ENCODE peak calls at places on chromosomes 2 and 18, in five cellular contexts. Z is cardiac muscle cell, D is A549, L is breast epithelium, A is H1. V is an unnamed sample.

GRCh38 chr2:54558188-54558975 is 102.3 kb downstream of the SPTBN1 start:
- DNase-seq in L (peak; percentile 55), D (peak; percentile 78), A (peak; percentile 71), Z (peak; percentile 77), V (no peak)

GRCh38 chr2:209496586-209496982 is 72.7 kb downstream of the MAP2 start:
- DNase-seq in D (no peak), L (no peak), Z (no peak), A (no peak), V (no peak)

GRCh38 chr2:3143602-3144001 is 234.0 kb downstream of the EIPR1 start:
- DNase-seq in L (no peak), Z (no peak), D (no peak), A (no peak), V (no peak)

GRCh38 chr2:24855703-24856102 is 62.5 kb downstream of the CENPO start:
- DNase-seq in D (no peak), Z (no peak), L (no peak), A (no peak), V (no peak)

GRCh38 chr2:43400508-43400907 is 174.1 kb upstream of the ZFP36L2 start:
- DNase-seq in L (no peak), D (peak; percentile 16), Z (no peak), A (no peak), V (no peak)

GRCh38 chr18:49843131-49843530 is 29.8 kb upstream of the ACAA2 start:
- DNase-seq in Z (no peak), A (no peak), L (no peak), D (no peak), V (no peak)

GRCh38 chr18:79590191-79591039 is 89.2 kb upstream of the CTDP1 start:
- DNase-seq in D (no peak), Z (no peak), L (no peak), A (no peak), V (no peak)

GRCh38 chr2:149084924-149085795 is 46.7 kb downstream of the LYPD6B start:
- DNase-seq in Z (no peak), D (no peak), A (no peak), L (no peak), V (no peak)

GRCh38 chr2:444937-445884 is 157.3 kb upstream of the ALKAL2 start:
- DNase-seq in D (no peak), Z (no peak), A (no peak), L (no peak), V (no peak)

GRCh38 chr2:150212722-150213171 is 274.7 kb downstream of the RND3 start:
- DNase-seq in Z (no peak), D (no peak), A (no peak), L (no peak), V (no peak)

GRCh38 chr2:222753251-222753824 is 81.9 kb downstream of the MOGAT1 start:
- DNase-seq in D (no peak), L (no peak), A (no peak), Z (peak; percentile 50), V (no peak)

GRCh38 chr18:25743661-25744151 is 346.7 kb downstream of the SS18 start:
- DNase-seq in Z (peak; percentile 56), D (no peak), L (no peak), A (peak; percentile 56), V (no peak)

GRCh38 chr2:229273384-229274338 is 2.6 kb upstream of the PID1 start:
- DNase-seq in D (peak; percentile 85), Z (peak; percentile 68), A (peak; percentile 73), L (no peak), V (no peak)

GRCh38 chr18:46273861-46274260 is 169.7 kb downstream of the HAUS1 start:
- DNase-seq in Z (no peak), A (no peak), L (peak; percentile 43), D (no peak), V (no peak)

GRCh38 chr18:39840406-39840805 is 2114.6 kb upstream of the PIK3C3 start:
- DNase-seq in A (no peak), Z (no peak), D (no peak), L (no peak), V (no peak)

GRCh38 chr18:55811964-55812363 is 224.0 kb upstream of the TCF4 start:
- DNase-seq in A (no peak), Z (no peak), L (no peak), D (no peak), V (no peak)

GRCh38 chr18:3380384-3380961 is 69.5 kb upstream of the TGIF1 start:
- DNase-seq in L (no peak), D (peak; percentile 80), Z (no peak), A (no peak), V (no peak)

GRCh38 chr2:219452361-219453317 is 18.0 kb downstream of the SPEG start:
- DNase-seq in L (peak; percentile 91), D (peak; percentile 44), A (no peak), Z (no peak), V (peak; percentile 98)

GRCh38 chr2:44100351-44100750 is 68.3 kb upstream of the PPM1B start:
- DNase-seq in D (peak; percentile 60), Z (no peak), L (peak; percentile 26), A (no peak), V (peak; percentile 74)

GRCh38 chr2:99662761-99663341 is 173.0 kb upstream of the REV1 start:
- DNase-seq in L (peak; percentile 77), D (no peak), A (no peak), Z (no peak), V (no peak)

GRCh38 chr2:99666256-99666655 is 176.4 kb upstream of the REV1 start:
- DNase-seq in A (no peak), Z (no peak), L (no peak), D (no peak), V (no peak)

GRCh38 chr2:99660616-99661416 is 171.0 kb upstream of the REV1 start:
- DNase-seq in A (no peak), Z (no peak), D (no peak), L (peak; percentile 61), V (no peak)

GRCh38 chr2:99659874-99660273 is 170.1 kb upstream of the REV1 start:
- DNase-seq in Z (no peak), L (no peak), D (no peak), A (no peak), V (no peak)

GRCh38 chr2:99663641-99664040 is 173.8 kb upstream of the REV1 start:
- DNase-seq in Z (no peak), A (no peak), L (no peak), D (no peak), V (no peak)
- H3K4me3 ChIP-seq in Z (no peak overlapping the region), A (no peak overlapping the region), L (no peak overlapping the region), D (no peak overlapping the region), V (no peak overlapping the region)

DNA sequence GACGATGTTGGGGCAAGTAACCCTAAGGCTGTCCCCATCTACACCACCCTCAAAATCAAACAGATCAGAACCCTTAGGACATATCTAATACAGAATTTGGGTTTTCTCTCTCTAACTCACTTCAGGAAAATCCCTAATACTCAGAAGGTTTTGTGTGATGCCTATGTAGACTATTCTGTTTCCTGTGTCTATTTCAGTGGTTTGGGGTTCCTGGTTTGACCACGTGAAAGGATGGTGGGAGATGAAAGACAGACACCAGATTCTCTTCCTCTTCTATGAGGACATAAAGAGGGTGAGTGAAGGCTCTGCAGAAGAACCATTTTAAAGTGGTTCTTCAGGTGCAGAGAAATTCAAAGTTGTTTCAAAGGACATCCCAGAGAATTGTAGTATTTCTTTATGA is 16.3 kb downstream of the SULT1C2 start:
- DNase-seq in Z (no peak), A (no peak), L (no peak), D (no peak), V (no peak)
- H3K27ac ChIP-seq in Z (no peak overlapping the region), A (no peak overlapping the region), L (no peak overlapping the region), D (no peak overlapping the region), V (no peak overlapping the region)

GRCh38 chr2:21715865-21716264 is 592.1 kb downstream of the TDRD15 start:
- DNase-seq in Z (peak; percentile 77), D (no peak), L (no peak), A (no peak), V (no peak)

GRCh38 chr2:21710496-21710895 is 586.7 kb downstream of the TDRD15 start:
- DNase-seq in Z (no peak), A (no peak), L (no peak), D (no peak), V (no peak)

GRCh38 chr2:21710031-21710430 is 586.3 kb downstream of the TDRD15 start:
- DNase-seq in D (no peak), A (no peak), Z (peak; percentile 83), L (no peak), V (no peak)
- TF ChIP-seq CTCF in D (no peak), A (no peak), Z (no peak), L (no peak), V (no peak)

DNA sequence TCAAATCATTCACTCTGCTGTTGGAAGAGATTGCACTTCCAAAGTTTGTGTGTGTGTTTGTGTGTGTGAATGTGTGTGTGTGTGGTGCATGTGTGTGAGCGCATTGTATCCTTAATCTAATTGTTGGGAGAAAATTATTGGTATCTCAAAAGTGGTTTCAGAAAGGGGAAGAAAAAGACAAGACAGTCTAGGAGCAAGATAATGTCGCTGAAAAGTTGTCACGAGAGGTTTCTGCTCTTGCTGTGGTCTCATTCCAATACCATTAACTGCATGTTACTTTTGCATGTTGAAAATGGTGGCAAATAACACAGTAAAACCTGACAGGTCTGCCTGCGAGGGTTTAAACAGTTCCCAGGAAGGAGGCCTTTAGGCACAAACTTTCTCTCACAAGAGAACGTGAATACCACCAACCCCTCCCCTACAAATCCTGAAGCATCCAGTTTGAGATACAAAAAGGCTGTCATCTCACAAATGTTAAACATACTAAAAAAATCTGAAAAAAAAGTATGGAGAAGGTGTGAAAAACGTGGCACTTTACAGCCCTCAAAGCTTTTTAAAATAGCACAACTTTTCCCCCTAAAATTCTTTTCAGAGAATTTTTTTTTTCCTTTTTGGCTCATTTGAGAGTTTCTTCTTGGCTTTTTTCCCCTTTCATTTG is 10.2 kb downstream of the ZEB2 start:
- DNase-seq in A (no peak), L (no peak), D (no peak), Z (no peak), V (no peak)
- H3K4me3 ChIP-seq in A (peak overlapping the region; percentile 45), L (peak overlapping the region; percentile 48), D (no peak overlapping the region), Z (peak overlapping the region; percentile 7), V (peak overlapping the region; percentile 78)

GRCh38 chr2:224417361-224417729 is 15.4 kb upstream of the FAM124B start:
- DNase-seq in A (no peak), L (no peak), Z (no peak), D (no peak), V (no peak)
- H3K27ac ChIP-seq in A (no peak overlapping the region), L (no peak overlapping the region), Z (no peak overlapping the region), D (no peak overlapping the region), V (no peak overlapping the region)

GRCh38 chr2:88187927-88188326 is 17.8 kb downstream of the THNSL2 start:
- DNase-seq in A (no peak), L (no peak), Z (no peak), D (peak; percentile 24), V (no peak)
- TF ChIP-seq CTCF in A (peak; percentile 82), L (no peak), Z (peak; percentile 9), D (no peak), V (no peak)